ENCODE peak calls at places on chromosomes 11 and 22, in nine cellular contexts. E is choroid plexus epithelial cell, N is body of pancreas, Z is heart left ventricle, X is pancreas, Y is tibial artery, F is AG10803, I is astrocyte of the spinal cord, U is right atrium auricular region. O is an unnamed sample.

GRCh38 chr11:15288801-15289342 is 174.1 kb downstream of the INSC start:
- DNase-seq in E (no peak), N (no peak), I (no peak), Z (no peak), U (no peak), F (no peak), Y (no peak), X (no peak), O (no peak)

GRCh38 chr11:105000167-105000566 is 22.8 kb downstream of the CASP5 start:
- DNase-seq in I (no peak), X (no peak), E (peak; percentile 26), U (no peak), Y (no peak), N (no peak), F (peak; percentile 5), Z (no peak), O (peak; percentile 27)

GRCh38 chr11:16217631-16218030 is 138.7 kb downstream of the SOX6 start:
- DNase-seq in I (peak; percentile 10), Y (no peak), N (no peak), U (no peak), X (no peak), E (no peak), F (no peak), Z (no peak), O (peak; percentile 1)

GRCh38 chr22:16968218-16968595 is 39.8 kb downstream of the GAB4 start:
- DNase-seq in U (peak; percentile 49), Y (no peak), E (no peak), I (no peak), Z (no peak), F (no peak), N (no peak), X (no peak), O (no peak)

GRCh38 chr22:35746946-35747703 is 29.5 kb downstream of the APOL5 start:
- DNase-seq in U (no peak), N (no peak), Z (no peak), F (no peak), E (peak; percentile 42), Y (no peak), X (no peak), I (no peak), O (no peak)

GRCh38 chr11:61564936-61565696 is 15.8 kb downstream of the SYT7 start:
- DNase-seq in N (no peak), U (no peak), Z (no peak), X (peak; percentile 4), F (no peak), I (no peak), E (no peak), Y (no peak), O (no peak)

GRCh38 chr11:123494195-123495050 is 64.4 kb downstream of the GRAMD1B start:
- DNase-seq in I (peak; percentile 14), Y (no peak), F (peak; percentile 50), E (peak; percentile 20), N (no peak), U (no peak), X (no peak), Z (no peak), O (no peak)

GRCh38 chr22:29302681-29303465 is 3.6 kb upstream of the GAS2L1 start:
- DNase-seq in I (no peak), X (peak; percentile 76), N (peak; percentile 78), Y (no peak), U (no peak), F (no peak), Z (no peak), E (no peak), O (no peak)

GRCh38 chr22:46116491-46116958 is 33.8 kb upstream of the PPARA start:
- DNase-seq in E (peak; percentile 85), F (peak; percentile 83), X (peak; percentile 98), Z (peak; percentile 96), N (peak; percentile 98), U (peak; percentile 95), Y (peak; percentile 94), I (peak; percentile 85), O (peak; percentile 78)

DNA sequence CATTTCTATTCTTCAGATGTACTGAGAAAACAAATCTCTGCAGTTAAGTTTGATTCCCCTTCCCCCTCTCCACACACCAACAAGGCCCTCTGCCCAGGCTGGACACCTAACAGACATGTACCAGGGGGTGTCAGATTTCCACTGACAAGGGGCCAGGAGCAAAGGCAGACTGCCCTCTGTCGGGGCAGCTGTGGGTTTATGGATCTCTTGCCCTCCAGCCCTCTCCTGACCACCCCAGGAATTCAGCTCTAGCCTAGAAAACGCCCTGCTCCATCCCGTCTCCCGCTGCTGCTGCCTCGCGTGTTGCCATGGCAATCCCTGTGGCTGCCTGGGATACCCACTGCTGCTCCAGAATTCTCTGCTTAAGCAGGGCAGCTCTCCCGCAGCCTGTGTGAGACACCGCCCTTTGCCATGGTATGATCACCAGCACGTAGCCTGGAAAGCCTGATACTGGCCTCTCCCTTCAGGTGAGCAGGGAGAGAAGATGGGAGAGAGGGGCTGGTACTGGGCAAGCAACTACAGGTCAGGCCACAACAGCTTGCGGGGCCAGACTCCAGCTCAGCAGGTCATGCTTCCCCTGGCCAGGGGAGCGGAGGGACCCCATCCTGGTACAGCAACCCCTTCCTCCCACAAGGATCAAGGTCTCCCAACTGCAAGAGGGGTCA is 41.6 kb downstream of the BUD13 start:
- DNase-seq in Z (no peak), X (no peak), Y (no peak), I (peak; percentile 45), U (no peak), F (peak; percentile 13), N (no peak), E (peak; percentile 6), O (no peak)
- TF ChIP-seq CTCF in Z (no peak), X (no peak), Y (no peak), I (no peak), U (no peak), F (no peak), N (no peak), E (no peak), O (no peak)

GRCh38 chr11:1756791-1757771 is 6.6 kb downstream of the CTSD start:
- DNase-seq in Y (no peak), Z (no peak), N (peak; percentile 7), I (no peak), E (no peak), U (no peak), F (no peak), X (peak; percentile 32), O (no peak)
- H3K4me3 ChIP-seq in Y (no peak overlapping the region), Z (no peak overlapping the region), N (no peak overlapping the region), I (no peak overlapping the region), E (no peak overlapping the region), U (no peak overlapping the region), F (no peak overlapping the region), X (no peak overlapping the region), O (no peak overlapping the region)

GRCh38 chr11:45906965-45907591 is at the start of gene FREY1:
- DNase-seq in E (no peak), Y (no peak), Z (no peak), X (peak; percentile 80), N (peak; percentile 60), F (no peak), U (no peak), I (no peak), O (peak; percentile 39)
- TF ChIP-seq CTCF in E (no peak), Y (no peak), Z (no peak), X (no peak), N (no peak), F (no peak), U (no peak), I (no peak), O (no peak)

DNA sequence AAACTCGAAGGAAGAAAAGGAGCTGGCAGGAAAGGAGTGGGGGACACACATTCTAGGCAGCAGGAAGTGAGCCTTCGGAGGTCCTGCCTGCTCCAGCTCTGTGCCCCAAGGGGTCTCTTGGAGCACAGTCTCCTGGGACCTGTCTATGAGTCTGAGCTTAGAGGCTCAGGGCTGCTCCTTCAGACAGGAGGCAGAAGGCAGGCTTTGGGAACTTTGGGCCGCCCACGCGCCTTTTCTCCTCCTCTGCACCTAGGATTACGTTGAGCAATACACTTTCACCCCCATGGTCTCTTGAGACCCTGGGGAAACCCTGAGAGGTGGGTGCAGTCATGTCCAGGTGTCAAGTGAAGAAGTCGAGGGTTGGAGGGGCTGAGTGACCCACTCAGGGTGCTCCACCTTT is 965 bp downstream of the TCN2 start:
- DNase-seq in N (no peak), I (no peak), U (no peak), Y (no peak), F (no peak), E (no peak), Z (no peak), X (no peak), O (no peak)
- H3K4me3 ChIP-seq in N (no peak overlapping the region), I (peak overlapping the region; percentile 51), U (peak overlapping the region; percentile 62), Y (peak overlapping the region; percentile 59), F (no peak overlapping the region), E (peak overlapping the region; percentile 68), Z (peak overlapping the region; percentile 48), X (no peak overlapping the region), O (no peak overlapping the region)

DNA sequence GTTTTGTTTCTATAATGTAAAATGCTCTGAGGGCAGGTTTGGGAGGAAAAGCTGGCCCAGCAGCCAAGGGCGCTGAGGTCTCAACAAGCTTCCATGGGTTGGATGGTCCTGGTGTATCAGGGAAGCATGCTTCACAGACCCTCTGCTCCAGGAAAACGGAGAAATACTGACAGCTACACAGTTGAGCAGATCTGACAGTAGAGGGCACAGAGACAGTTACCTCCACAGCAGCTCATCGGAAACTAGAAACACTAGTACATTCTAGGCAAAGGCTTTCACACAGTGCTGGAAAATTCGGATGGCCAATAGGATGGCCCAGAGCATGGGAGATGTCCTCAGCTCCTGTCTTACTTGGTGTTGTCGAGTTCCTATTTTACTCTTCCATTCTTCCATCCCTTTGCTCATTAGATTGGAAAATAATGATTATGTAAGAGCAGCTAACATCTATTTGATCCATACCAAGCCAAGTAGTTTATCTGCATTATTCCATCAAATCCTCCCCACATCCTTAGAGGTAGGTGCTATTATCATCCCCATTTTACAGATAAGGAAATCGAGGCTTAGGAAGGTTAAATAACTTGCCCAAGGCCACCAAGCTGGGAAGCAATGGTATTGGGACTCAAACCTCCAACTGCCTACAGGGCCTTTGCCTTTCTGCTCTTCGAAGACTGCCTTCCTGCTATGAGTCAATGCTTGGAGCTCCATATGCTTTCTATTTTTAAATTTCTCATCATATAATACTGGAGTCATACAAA is 28.3 kb downstream of the LMO2 start:
- DNase-seq in Z (no peak), E (no peak), U (no peak), X (no peak), Y (no peak), I (no peak), F (no peak), N (no peak), O (no peak)
- TF ChIP-seq CTCF in Z (no peak), E (no peak), U (no peak), X (no peak), Y (no peak), I (no peak), F (no peak), N (no peak), O (no peak)

GRCh38 chr11:1854132-1854948 is 1.5 kb downstream of the LSP1 start:
- DNase-seq in I (no peak), Y (no peak), F (no peak), X (peak; percentile 31), E (no peak), U (no peak), N (no peak), Z (no peak), O (no peak)
- H3K4me3 ChIP-seq in I (no peak overlapping the region), Y (no peak overlapping the region), F (no peak overlapping the region), X (no peak overlapping the region), E (no peak overlapping the region), U (peak overlapping the region; percentile 11), N (no peak overlapping the region), Z (no peak overlapping the region), O (no peak overlapping the region)

GRCh38 chr11:67615455-67616430 is 9.0 kb downstream of the NDUFV1 start:
- DNase-seq in Y (no peak), N (peak; percentile 72), U (no peak), E (peak; percentile 26), Z (no peak), X (peak; percentile 81), I (no peak), F (no peak), O (peak; percentile 17)
- TF ChIP-seq CTCF in Y (peak; percentile 27), N (peak; percentile 35), U (peak; percentile 44), E (peak; percentile 63), Z (peak; percentile 35), X (peak; percentile 44), I (peak; percentile 54), F (peak; percentile 49), O (peak; percentile 46)

GRCh38 chr11:60447070-60447469 is 8.6 kb upstream of the MS4A1 start:
- DNase-seq in U (no peak), I (no peak), E (no peak), X (no peak), F (no peak), N (no peak), Y (no peak), Z (no peak), O (no peak)
- H3K4me3 ChIP-seq in U (no peak overlapping the region), I (no peak overlapping the region), E (no peak overlapping the region), X (no peak overlapping the region), F (no peak overlapping the region), N (no peak overlapping the region), Y (no peak overlapping the region), Z (no peak overlapping the region), O (no peak overlapping the region)

O was measured in fibroblast of mammary gland.